ENCODE peak calls at places on chromosomes 13 and 19, in five cellular contexts. R is foreskin keratinocyte, B is colonic mucosa, E is H9, H is cardiac fibroblast. K is an unnamed sample.

GRCh38 chr19:39430675-39431593 is 4.8 kb downstream of the RPS16 start:
- DNase-seq in E (peak), B (peak), H (peak), R (peak), K (no peak)

GRCh38 chr13:43085545-43085944 is 62.2 kb downstream of the DNAJC15 start:
- DNase-seq in E (no peak), H (peak), R (peak), B (no peak), K (no peak)

GRCh38 chr13:44196186-44196751 is 177.4 kb upstream of the SERP2 start:
- DNase-seq in H (no peak), R (no peak), E (no peak), B (no peak), K (no peak)

GRCh38 chr13:25375727-25376358 is 4.1 kb downstream of the ATP8A2 start:
- DNase-seq in H (peak), B (peak), R (peak), E (peak), K (peak)

GRCh38 chr13:23381877-23382276 is 51.6 kb downstream of the SACS start:
- DNase-seq in B (no peak), E (no peak), R (no peak), H (peak), K (no peak)

GRCh38 chr13:27967203-27967735 is 1.8 kb downstream of the CDX2 start:
- DNase-seq in E (no peak), H (no peak), B (peak), R (no peak), K (no peak)

GRCh38 chr13:23146811-23147245 is 34.0 kb upstream of the SGCG start:
- DNase-seq in E (no peak), H (no peak), B (no peak), R (peak), K (no peak)

GRCh38 chr19:4415352-4415751 is 12.9 kb downstream of the CHAF1A start:
- DNase-seq in B (no peak), E (peak), R (no peak), H (peak), K (no peak)

GRCh38 chr19:50500060-50500752 is 10.8 kb downstream of the JOSD2 start:
- DNase-seq in B (no peak), H (no peak), E (peak), R (no peak), K (peak)

GRCh38 chr19:29104605-29105241 is 108.2 kb downstream of the UQCRFS1 start:
- DNase-seq in E (no peak), B (no peak), H (no peak), R (no peak), K (no peak)

GRCh38 chr13:47794963-47795362 is 206.1 kb downstream of the SUCLA2 start:
- DNase-seq in E (no peak), B (no peak), R (no peak), H (peak), K (no peak)

GRCh38 chr13:26971990-26972888 is 199.4 kb downstream of the USP12 start:
- DNase-seq in H (no peak), B (peak), E (peak), R (peak), K (no peak)

GRCh38 chr19:5125797-5126497 is 157.0 kb downstream of the KDM4B start:
- DNase-seq in B (no peak), H (peak), R (no peak), E (peak), K (no peak)

GRCh38 chr13:90618133-90618532 is 729.4 kb upstream of the MIR17HG start:
- DNase-seq in B (no peak), E (no peak), R (no peak), H (no peak), K (no peak)

DNA sequence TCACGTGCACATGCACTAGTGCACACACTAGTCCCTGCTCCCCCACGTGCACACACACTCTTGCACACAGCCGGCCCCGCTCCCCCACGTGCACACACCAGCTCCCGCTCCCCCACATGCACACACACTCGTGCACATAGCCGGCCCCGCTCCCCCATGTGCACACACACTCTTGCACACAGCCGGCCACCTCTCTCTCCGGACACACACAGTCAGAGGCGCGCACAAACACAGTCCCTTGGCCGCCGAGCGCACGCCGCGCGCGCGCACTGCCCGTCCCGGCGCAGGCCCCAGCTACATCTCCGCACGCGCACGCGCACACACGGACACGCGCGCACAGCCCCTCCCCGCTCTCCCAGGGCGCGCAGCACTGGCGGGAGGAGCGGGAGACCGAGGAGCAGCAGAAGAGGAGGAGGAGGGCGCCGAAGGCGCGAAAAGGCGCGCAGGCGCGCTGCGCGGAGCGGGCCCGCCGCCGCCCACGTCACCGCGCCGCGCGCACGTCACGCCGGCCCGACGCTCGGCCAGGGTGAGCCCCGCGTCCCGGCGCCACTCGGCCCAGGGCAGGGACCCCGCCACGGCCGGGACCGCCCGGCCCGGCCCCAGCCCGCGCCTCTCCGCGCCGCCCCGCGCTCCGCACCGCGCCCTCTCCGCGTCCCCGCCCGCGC is at the start of gene TFDP1:
- DNase-seq in R (peak), H (peak), B (peak), E (peak), K (peak)
- TF ChIP-seq CTCF in R (no peak), H (no peak), B (no peak), E (no peak), K (no peak)

DNA sequence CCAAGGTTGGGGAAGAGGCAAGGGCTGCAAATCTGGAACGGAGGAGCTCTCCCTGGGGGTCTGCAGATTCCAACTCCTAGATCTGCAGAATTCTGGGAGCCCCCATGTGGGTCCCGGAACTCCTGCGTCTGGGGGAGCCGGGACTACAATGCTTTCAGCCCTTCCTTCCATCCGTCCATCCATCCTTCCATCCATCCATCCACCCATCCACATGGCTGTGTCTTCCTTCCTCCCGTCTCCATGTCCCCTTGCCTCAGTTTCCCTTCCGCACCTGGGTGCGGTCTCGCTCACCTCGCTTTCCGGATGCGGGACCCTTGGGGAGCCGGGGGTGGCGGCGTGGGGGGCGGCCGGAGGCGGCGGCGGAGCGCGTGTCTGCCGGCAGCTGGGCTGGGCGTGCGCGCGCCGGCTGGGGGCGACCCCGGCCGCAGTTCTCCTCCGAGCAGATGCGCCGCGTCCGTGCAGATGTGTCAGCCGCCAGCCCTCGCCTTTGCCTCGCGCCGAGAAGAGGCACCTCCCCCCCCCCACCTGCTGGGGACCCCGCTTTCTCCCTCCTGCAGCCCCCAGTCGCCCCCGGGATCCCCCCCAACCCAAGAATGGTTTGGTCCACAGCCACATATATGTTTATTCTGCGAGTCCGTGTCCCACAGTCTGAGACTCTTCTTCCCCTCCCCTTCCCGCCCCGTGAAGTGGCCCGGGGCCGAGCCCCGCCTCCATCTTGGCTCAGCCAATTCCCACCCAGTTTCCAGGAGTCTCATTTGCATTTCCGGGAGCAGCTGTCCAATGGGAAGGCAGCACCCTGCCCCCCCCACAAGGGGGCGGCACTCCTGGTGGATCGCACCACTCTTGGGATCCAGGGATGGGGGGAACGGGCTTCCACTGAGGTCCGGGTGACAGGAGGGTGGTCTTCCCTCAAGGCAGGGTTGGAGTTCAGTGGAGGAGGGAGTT is 8.8 kb downstream of the ISOC2 start:
- DNase-seq in H (peak), E (peak), B (peak), R (peak), K (peak)
- TF ChIP-seq CTCF in H (no peak), E (no peak), B (no peak), R (no peak), K (peak)

DNA sequence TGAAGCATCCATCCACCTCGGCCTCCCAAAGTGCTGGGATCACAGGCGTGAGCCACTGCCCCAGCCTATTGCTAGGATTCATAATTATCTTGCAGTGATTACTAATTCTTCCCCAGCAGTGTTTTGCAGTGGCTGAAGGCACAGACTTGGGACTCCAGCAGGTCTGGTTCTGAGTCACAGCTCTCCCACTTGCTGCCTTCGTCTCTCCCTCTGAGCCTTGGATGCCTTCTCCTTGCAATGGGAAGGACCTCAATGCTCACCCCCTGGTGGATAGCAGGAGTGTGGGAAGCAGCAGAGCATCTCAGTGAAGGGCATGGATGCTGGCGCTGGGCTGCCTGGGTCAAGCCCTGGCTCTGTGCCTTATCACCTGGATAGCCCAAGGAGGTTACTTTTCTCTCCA is 37.6 kb upstream of the SHKBP1 start:
- DNase-seq in R (no peak), E (no peak), H (no peak), B (no peak), K (no peak)
- TF ChIP-seq CTCF in R (peak), E (peak), H (no peak), B (no peak), K (no peak)

GRCh38 chr19:482186-483041 is 13.9 kb upstream of the MADCAM1 start:
- DNase-seq in B (no peak), H (no peak), R (no peak), E (no peak), K (no peak)
- TF ChIP-seq CTCF in B (no peak), H (peak), R (no peak), E (peak), K (no peak)

DNA sequence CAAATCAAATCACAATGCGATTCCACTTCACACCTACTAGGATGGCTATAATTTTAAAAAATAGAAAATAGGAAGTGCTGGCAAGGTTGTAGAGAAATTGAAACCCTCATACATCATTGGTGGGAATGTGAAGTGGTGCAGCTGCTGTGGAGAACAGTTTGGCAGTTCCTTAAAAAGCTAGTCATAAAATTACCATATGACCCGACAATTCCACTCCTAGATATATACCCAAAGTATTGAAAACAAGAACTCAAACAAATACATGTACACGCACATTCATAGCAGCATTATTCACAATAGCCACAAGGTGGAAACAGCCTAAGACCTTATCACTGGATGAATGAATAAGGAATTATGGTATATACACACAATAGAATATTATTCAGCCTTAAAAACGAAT is 12.0 kb downstream of the HMGB1 start:
- DNase-seq in B (no peak), R (peak), H (no peak), E (no peak), K (no peak)
- TF ChIP-seq CTCF in B (no peak), R (peak), H (peak), E (peak), K (no peak)

GRCh38 chr19:41957838-41958366 is 1.2 kb downstream of the RABAC1 start:
- DNase-seq in R (peak), E (peak), B (peak), H (peak), K (peak)

GRCh38 chr19:41960973-41961372 is 1.9 kb upstream of the RABAC1 start:
- DNase-seq in E (no peak), B (no peak), R (no peak), H (no peak), K (no peak)

GRCh38 chr19:41957161-41957837 is 1.8 kb downstream of the RABAC1 start:
- DNase-seq in B (peak), E (no peak), R (no peak), H (no peak), K (no peak)

GRCh38 chr19:41958367-41959055 is 610 bp downstream of the RABAC1 start:
- DNase-seq in E (peak), R (peak), H (peak), B (peak), K (peak)

DNA sequence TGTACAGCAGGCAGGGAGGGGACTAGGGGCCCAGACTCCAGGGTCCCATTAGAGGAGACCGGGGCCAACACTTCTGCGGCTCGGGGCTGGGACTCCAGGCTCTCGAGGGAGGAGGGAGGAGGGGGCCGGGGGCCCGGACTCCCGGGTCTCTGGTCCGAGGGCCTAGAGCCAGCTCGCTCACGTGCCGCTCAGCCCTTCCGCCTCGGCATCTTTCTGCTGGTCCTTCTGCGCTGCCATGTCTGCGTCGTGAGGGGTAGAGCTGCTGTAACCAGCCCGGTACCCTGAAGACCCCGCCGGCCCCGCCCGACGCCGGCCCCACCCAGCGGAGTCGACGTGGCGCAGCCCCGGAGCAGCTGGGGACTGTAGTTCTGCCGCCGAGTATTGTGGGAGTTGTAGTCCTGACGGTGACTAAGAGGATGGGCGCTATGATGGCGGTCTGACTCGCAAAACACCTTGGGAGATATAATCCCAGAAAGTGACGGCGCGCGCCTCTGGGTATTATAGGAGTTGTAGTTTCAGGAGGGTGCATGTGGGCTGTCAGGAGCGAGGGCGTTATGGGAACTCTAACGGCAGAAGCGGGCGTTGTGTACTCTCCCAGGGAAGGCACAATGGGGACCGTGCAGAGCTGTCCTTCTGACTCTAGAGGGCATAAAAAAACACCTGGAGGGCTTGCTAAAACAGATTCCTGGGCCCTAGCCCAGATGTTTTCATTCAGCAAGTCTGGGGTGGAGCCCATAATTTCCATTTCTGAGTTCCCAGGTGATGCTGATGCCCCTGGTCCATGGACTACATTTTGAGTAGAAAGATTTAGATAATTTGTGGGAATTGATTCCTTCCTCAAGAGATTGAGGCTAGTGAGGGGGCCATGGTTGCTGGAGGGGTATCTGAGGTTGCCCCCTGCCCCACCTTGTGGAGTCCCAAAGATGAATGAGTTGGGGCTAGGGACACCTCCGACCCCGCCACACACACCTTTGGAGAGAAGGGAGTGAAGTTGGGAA is at the start of gene RABAC1:
- DNase-seq in B (peak), H (peak), R (peak), E (peak), K (peak)
- TF ChIP-seq CTCF in B (no peak), H (peak), R (peak), E (peak), K (peak)